ENCODE peak calls at places on chromosome 22, in four cellular contexts. D is K562, H is A549, U is GM12878. R is an unnamed sample.

GRCh38 chr22:29719894-29720645 is at the start of gene CABP7:
- DNase-seq in D (no peak), H (no peak), U (no peak), R (no peak)

GRCh38 chr22:39478461-39478860 is 21.6 kb downstream of the MGAT3 start:
- DNase-seq in D (peak; percentile 51), H (no peak), U (no peak), R (peak; percentile 6)

GRCh38 chr22:21445437-21446127 is 21.6 kb upstream of the TMEM191C start:
- DNase-seq in D (no peak), H (no peak), U (no peak), R (no peak)

GRCh38 chr22:19061471-19062138 is 60.6 kb downstream of the DGCR2 start:
- DNase-seq in D (no peak), H (no peak), U (no peak), R (no peak)

GRCh38 chr22:46105494-46106278 is 44.6 kb upstream of the PPARA start:
- DNase-seq in D (no peak), H (peak; percentile 85), U (no peak), R (peak; percentile 59)

GRCh38 chr22:41925783-41926460 is 684 bp downstream of the TNFRSF13C start:
- DNase-seq in D (peak; percentile 78), H (peak; percentile 48), U (no peak), R (peak; percentile 34)

GRCh38 chr22:40709752-40710413 is 30.6 kb downstream of the MCHR1 start:
- DNase-seq in D (peak; percentile 65), H (peak; percentile 51), U (no peak), R (peak; percentile 84)

GRCh38 chr22:44479662-44480061 is 18.4 kb downstream of the RTL6 start:
- DNase-seq in D (no peak), H (no peak), U (no peak), R (no peak)

GRCh38 chr22:41364233-41364632 is 17.5 kb upstream of the TEF start:
- DNase-seq in D (no peak), H (no peak), U (no peak), R (no peak)

GRCh38 chr22:41092023-41092817 is at the start of gene EP300:
- DNase-seq in D (peak; percentile 87), H (peak; percentile 88), U (no peak), R (peak; percentile 68)

GRCh38 chr22:30332551-30332950 is 5.8 kb upstream of the TBC1D10A start:
- DNase-seq in D (no peak), H (no peak), U (no peak), R (no peak)

GRCh38 chr22:19974233-19974861 is 32.7 kb upstream of the TXNRD2 start:
- DNase-seq in D (peak; percentile 93), H (peak; percentile 62), U (no peak), R (peak; percentile 51)

GRCh38 chr22:32796865-32797573 is 4.5 kb upstream of the TIMP3 start:
- DNase-seq in D (peak; percentile 54), H (peak; percentile 35), U (no peak), R (peak; percentile 83)

GRCh38 chr22:31139866-31140716 is at the start of gene PLA2G3:
- DNase-seq in D (peak; percentile 41), H (no peak), U (no peak), R (peak; percentile 60)

GRCh38 chr22:33529424-33530113 is 390.7 kb downstream of the LARGE1 start:
- DNase-seq in D (no peak), H (no peak), U (no peak), R (peak; percentile 33)

GRCh38 chr22:26800858-26801257 is 143.5 kb downstream of the MIAT start:
- DNase-seq in D (no peak), H (peak; percentile 44), U (no peak), R (peak; percentile 76)

GRCh38 chr22:44753189-44754042 is 1.0 kb downstream of the ARHGAP8 start:
- DNase-seq in D (no peak), H (no peak), U (no peak), R (peak; percentile 81)

GRCh38 chr22:22863001-22863400 is 24.6 kb upstream of the IGLL5 start:
- DNase-seq in D (no peak), H (no peak), U (no peak), R (no peak)
- H3K4me2 ChIP-seq in D (no peak overlapping the region), H (no peak overlapping the region), U (no peak overlapping the region), R (no peak overlapping the region)

DNA sequence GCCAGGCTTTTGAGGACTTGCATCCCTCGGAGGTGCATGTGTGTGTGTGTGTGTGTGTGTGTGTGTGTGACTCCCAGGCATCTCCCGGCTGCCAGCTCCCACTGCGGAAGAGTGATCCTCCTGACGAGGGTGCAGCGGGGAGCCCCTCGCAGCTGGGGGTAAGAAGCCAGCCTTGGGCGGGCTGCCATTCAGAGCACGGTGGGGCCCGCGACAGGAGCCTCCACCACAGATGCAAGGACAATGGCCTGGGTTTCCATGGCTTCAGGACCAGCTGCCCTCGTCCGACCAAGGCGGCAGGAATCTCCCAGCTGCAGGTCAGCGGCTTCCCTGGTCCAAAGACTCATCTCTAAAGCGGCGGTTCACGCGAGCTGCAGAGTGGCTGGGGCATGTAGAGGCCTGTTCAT is 908.5 kb downstream of the BRD1 start:
- DNase-seq in D (no peak), H (no peak), U (no peak), R (no peak)
- TF ChIP-seq RCOR1 in D (no peak), H (no peak), U (no peak), R (no peak)

DNA sequence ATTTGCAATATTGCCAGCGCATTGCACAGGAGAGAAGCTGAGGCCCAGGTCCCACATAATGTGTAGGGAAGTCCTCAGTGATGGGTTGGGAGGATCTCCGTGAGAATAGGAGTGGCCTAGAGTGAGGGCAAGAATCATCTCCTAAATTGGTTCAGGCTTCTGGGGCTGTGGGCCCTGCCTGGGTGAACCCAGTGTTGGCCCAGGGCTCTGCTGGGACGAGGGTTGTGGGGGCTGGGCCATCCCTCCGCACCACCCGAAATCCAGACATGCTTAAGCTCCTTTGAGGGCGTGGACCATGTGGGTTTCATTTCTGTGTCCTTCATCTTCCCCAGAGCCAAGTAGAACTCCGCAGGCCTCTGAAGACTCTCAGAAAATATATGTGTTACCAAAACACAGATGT is 3.7 kb downstream of the MICALL1 start:
- DNase-seq in D (no peak), H (no peak), U (no peak), R (no peak)
- H3K4me2 ChIP-seq in D (no peak overlapping the region), H (no peak overlapping the region), U (no peak overlapping the region), R (no peak overlapping the region)

DNA sequence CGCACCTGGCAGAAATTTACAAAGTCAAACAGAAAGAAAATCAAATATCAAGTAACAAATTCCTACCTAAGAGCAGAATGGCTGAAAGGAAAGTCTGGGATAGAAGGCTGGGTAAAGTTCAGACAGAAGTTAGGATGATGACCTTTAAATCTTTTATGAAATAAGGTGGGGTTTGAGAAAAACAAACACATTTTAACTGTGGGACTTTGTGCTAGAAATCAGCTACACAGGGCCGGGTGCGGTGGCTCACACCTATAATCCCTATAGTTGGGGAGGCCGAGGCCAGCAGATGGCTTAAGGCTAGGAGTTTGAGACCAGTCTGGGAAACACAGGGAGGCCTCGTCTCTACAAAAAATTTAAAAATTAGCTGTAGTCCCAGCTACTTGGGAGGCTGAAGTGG is 119.6 kb upstream of the BID start:
- DNase-seq in D (no peak), H (no peak), U (no peak), R (no peak)
- TF ChIP-seq RCOR1 in D (no peak), H (no peak), U (no peak), R (no peak)

DNA sequence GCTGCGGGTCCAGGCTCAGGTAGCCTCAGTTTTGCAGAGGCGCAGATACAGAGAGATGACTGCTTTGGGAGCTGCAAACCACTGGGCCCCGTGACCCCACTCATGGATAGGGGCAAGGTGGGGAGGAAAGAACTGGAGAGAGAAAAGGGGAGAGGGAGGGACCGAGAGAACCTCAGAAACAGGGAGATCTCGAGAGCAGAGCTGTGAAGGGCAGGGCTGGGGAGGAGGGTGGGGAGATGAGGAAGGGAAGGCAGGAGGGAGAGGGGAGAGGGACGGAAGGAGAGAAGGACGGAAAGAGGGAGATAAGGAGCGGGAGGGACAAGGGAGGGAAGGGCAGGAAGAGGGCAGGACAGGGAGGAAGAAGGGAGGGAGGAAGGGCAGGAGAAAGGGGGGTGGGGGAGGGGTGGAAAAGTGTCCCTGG is 46.3 kb downstream of the IGLL1 start:
- DNase-seq in D (peak; percentile 74), H (peak; percentile 28), U (no peak), R (no peak)
- H3K4me2 ChIP-seq in D (peak overlapping the region; percentile 55), H (peak overlapping the region; percentile 3), U (no peak overlapping the region), R (no peak overlapping the region)

GRCh38 chr22:47757741-47758140 is 995.3 kb downstream of the TBC1D22A start:
- DNase-seq in D (no peak), H (no peak), U (no peak), R (no peak)

GRCh38 chr22:47759909-47760308 is 997.5 kb downstream of the TBC1D22A start:
- DNase-seq in D (no peak), H (no peak), U (no peak), R (no peak)

GRCh38 chr22:47767403-47767802 is 1005.0 kb downstream of the TBC1D22A start:
- DNase-seq in D (no peak), H (no peak), U (no peak), R (no peak)

GRCh38 chr22:47765757-47766156 is 1003.3 kb downstream of the TBC1D22A start:
- DNase-seq in D (no peak), H (no peak), U (no peak), R (no peak)

DNA sequence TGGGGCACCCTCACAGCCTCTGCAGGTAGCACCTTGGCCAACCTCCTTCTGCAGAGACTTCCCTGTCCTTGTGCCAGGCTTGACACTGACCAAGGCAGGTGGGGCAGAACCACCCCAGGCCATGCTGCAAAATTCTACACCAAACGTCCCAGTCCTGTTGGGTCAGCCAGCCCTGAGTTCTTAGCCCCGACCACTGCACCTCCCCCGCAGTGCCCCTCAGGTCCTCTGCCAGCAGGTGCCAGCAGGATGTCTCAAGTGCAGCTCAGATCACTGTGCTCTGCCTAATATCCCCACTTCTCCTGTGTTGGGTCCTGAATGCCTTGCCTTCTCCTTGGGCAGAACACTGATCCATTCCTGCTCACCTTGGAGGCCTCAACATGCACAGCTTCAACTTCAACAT is 999.7 kb downstream of the TBC1D22A start:
- DNase-seq in D (no peak), H (no peak), U (no peak), R (no peak)
- TF ChIP-seq RCOR1 in D (no peak), H (no peak), U (no peak), R (no peak)